ENCODE peak calls at places on chromosome 11, in five cellular contexts. S is GM20000, X is adrenal gland, W is AG09319, V is psoas muscle. Z is an unnamed sample.

GRCh38 chr11:22341582-22341919 is 3.4 kb downstream of the SLC17A6 start:
- DNase-seq in S (no peak), X (no peak), W (no peak), V (no peak), Z (no peak)

GRCh38 chr11:134372536-134372935 is 39.5 kb downstream of the B3GAT1 start:
- DNase-seq in S (no peak), X (no peak), W (no peak), V (no peak), Z (no peak)

GRCh38 chr11:1010551-1011319 is 25.8 kb downstream of the MUC6 start:
- DNase-seq in S (no peak), X (no peak), W (no peak), V (no peak), Z (no peak)

GRCh38 chr11:116729501-116730240 is 43.1 kb downstream of the BUD13 start:
- DNase-seq in S (no peak), X (no peak), W (no peak), V (no peak), Z (no peak)

GRCh38 chr11:47797633-47798032 is 30.5 kb upstream of the FNBP4 start:
- DNase-seq in S (no peak), X (no peak), W (no peak), V (no peak), Z (no peak)

GRCh38 chr11:132864811-132865576 is 667.3 kb downstream of the OPCML start:
- DNase-seq in S (no peak), X (no peak), W (no peak), V (no peak), Z (no peak)

GRCh38 chr11:113591122-113591521 is 115.0 kb downstream of the TMPRSS5 start:
- DNase-seq in S (no peak), X (no peak), W (no peak), V (no peak), Z (no peak)

GRCh38 chr11:61888043-61888442 is 3.3 kb downstream of the FADS3 start:
- DNase-seq in S (no peak), X (peak; percentile 97), W (peak; percentile 65), V (peak; percentile 89), Z (no peak)

GRCh38 chr11:33371049-33371448 is 113.9 kb downstream of the HIPK3 start:
- DNase-seq in S (no peak), X (no peak), W (no peak), V (no peak), Z (no peak)

GRCh38 chr11:121253951-121254350 is 38.6 kb upstream of the SC5D start:
- DNase-seq in S (no peak), X (no peak), W (no peak), V (no peak), Z (no peak)

GRCh38 chr11:130726234-130726559 is 190.1 kb downstream of the SNX19 start:
- DNase-seq in S (no peak), X (no peak), W (no peak), V (peak; percentile 37), Z (no peak)

GRCh38 chr11:4041731-4042391 is 52.7 kb upstream of the RRM1 start:
- DNase-seq in S (no peak), X (no peak), W (no peak), V (peak; percentile 26), Z (no peak)

GRCh38 chr11:68940651-68941323 is 37.1 kb downstream of the IGHMBP2 start:
- DNase-seq in S (no peak), X (no peak), W (no peak), V (no peak), Z (no peak)

GRCh38 chr11:48105096-48105990 is 111.3 kb upstream of the OR4B1 start:
- DNase-seq in S (no peak), X (no peak), W (no peak), V (no peak), Z (no peak)

GRCh38 chr11:76288166-76288978 is 82.1 kb upstream of the WNT11 start:
- DNase-seq in S (no peak), X (no peak), W (no peak), V (no peak), Z (peak; percentile 67)

GRCh38 chr11:71307811-71308645 is 55.7 kb upstream of the SHANK2 start:
- DNase-seq in S (no peak), X (no peak), W (no peak), V (no peak), Z (no peak)

GRCh38 chr11:34773826-34774225 is 142.4 kb downstream of the APIP start:
- DNase-seq in S (no peak), X (no peak), W (no peak), V (no peak), Z (no peak)

GRCh38 chr11:106216281-106216680 is 138.8 kb downstream of the AASDHPPT start:
- DNase-seq in S (no peak), X (no peak), W (no peak), V (peak; percentile 10), Z (no peak)

GRCh38 chr11:86990079-86990478 is 34.9 kb upstream of the FZD4 start:
- DNase-seq in S (no peak), X (no peak), W (no peak), V (no peak), Z (no peak)

DNA sequence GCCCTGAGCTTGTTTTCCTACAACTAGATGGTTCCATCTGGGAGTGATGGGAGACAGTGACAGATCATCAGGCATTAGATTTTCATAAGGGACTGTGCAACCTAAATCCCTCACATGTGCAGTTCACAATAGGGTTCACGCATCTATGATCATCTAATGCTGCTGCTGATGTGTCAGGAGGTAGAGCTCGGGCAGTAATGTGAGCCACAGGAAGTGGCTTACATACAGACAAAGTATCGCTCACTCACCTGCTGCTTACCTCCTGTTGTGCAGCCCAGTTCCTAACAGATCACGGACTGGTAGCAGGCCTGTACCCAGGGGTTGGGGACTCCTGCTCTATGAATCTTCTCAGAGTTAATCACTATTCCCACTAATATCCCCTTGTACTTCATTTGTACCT is 12.4 kb downstream of the AAMDC start:
- DNase-seq in S (no peak), X (no peak), W (no peak), V (no peak), Z (no peak)
- TF ChIP-seq CTCF in S (no peak), X (no peak), W (no peak), V (no peak), Z (no peak)

GRCh38 chr11:79062814-79063762 is 377.7 kb downstream of the TENM4 start:
- DNase-seq in S (no peak), X (no peak), W (no peak), V (no peak), Z (no peak)
- TF ChIP-seq CTCF in S (no peak), X (no peak), W (peak; percentile 26), V (peak; percentile 37), Z (no peak)

GRCh38 chr11:64878494-64879225 is at the start of gene EHD1:
- DNase-seq in S (peak; percentile 100), X (peak; percentile 98), W (peak; percentile 93), V (peak; percentile 99), Z (peak; percentile 100)
- TF ChIP-seq CTCF in S (peak; percentile 88), X (no peak), W (peak; percentile 58), V (peak; percentile 46), Z (peak; percentile 29)

GRCh38 chr11:67045314-67045713 is 11.3 kb upstream of the RHOD start:
- DNase-seq in S (no peak), X (peak; percentile 81), W (no peak), V (peak; percentile 50), Z (no peak)
- TF ChIP-seq CTCF in S (no peak), X (no peak), W (no peak), V (no peak), Z (no peak)

GRCh38 chr11:95972055-95972454 is 48.1 kb upstream of the MTMR2 start:
- DNase-seq in S (no peak), X (no peak), W (no peak), V (no peak), Z (no peak)

DNA sequence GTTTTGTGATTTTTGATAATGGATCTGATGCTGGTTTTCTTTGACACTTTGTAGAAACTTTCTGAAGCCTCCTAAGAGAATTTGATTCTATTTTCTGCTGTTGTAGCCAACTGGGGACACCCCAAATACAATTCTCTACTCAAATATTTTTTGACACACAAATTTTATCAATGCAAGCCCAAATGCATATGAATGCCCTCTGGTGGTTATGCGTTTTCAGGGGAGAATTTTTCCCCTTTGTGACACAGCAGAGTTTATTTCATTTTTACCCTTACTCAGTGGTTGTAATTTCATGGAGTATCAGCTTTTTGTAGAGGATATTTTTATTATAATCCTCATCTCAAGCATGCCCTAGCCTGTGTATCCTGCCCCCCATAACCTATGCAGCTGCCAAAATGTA is 44.7 kb upstream of the MTMR2 start:
- DNase-seq in S (no peak), X (no peak), W (no peak), V (no peak), Z (no peak)
- TF ChIP-seq CTCF in S (no peak), X (no peak), W (peak; percentile 20), V (peak; percentile 19), Z (no peak)

GRCh38 chr11:5556596-5557188 is 8.4 kb upstream of the OR52H1 start:
- DNase-seq in S (no peak), X (no peak), W (no peak), V (no peak), Z (no peak)

GRCh38 chr11:5550440-5551095 is 2.2 kb upstream of the OR52H1 start:
- DNase-seq in S (no peak), X (no peak), W (no peak), V (no peak), Z (no peak)

GRCh38 chr11:5547982-5548381 is 358 bp downstream of the OR52H1 start:
- DNase-seq in S (no peak), X (no peak), W (no peak), V (no peak), Z (no peak)

GRCh38 chr11:5548440-5548839 is at the start of gene OR52H1:
- DNase-seq in S (no peak), X (no peak), W (no peak), V (no peak), Z (no peak)

GRCh38 chr11:5553347-5553746 is 5.0 kb upstream of the OR52H1 start:
- DNase-seq in S (no peak), X (no peak), W (no peak), V (no peak), Z (no peak)
- TF ChIP-seq CTCF in S (no peak), X (peak; percentile 24), W (peak; percentile 23), V (no peak), Z (no peak)

GRCh38 chr11:12088047-12088481 is 22.3 kb upstream of the MICAL2 start:
- DNase-seq in S (no peak), X (no peak), W (no peak), V (no peak), Z (no peak)
- TF ChIP-seq CTCF in S (no peak), X (no peak), W (peak; percentile 31), V (peak; percentile 9), Z (no peak)

GRCh38 chr11:119706887-119707286 is 22.1 kb downstream of the NECTIN1 start:
- DNase-seq in S (no peak), X (no peak), W (no peak), V (no peak), Z (no peak)
- TF ChIP-seq CTCF in S (no peak), X (no peak), W (no peak), V (no peak), Z (no peak)

DNA sequence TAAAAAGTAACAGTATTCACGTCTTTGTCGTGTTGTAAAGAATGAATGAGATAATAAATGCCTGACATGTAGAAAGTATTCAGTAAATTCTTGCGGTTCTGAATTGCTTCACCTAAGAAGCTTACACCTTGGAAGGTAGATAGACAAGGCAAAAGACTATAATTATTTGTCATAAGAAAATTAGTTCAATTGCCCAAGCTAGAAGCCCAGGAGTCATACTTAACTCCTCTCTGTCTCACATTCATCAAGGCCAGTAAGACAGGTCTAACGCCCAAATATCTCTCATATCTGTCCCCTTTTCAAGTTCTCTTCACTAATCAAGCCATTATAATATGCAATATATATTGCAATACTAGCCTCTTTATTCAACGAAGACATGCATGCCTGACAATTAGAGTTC is 87.7 kb upstream of the AMOTL1 start:
- DNase-seq in S (no peak), X (no peak), W (no peak), V (no peak), Z (no peak)
- TF ChIP-seq CTCF in S (no peak), X (no peak), W (no peak), V (no peak), Z (no peak)

GRCh38 chr11:11218287-11218986 is 134.6 kb downstream of the CSNK2A3 start:
- DNase-seq in S (no peak), X (no peak), W (no peak), V (peak; percentile 38), Z (no peak)
- TF ChIP-seq CTCF in S (no peak), X (no peak), W (no peak), V (no peak), Z (no peak)